ENCODE peak calls at places on chromosomes 4 and X, in four cellular contexts. U, O, K and J are unnamed samples.

GRCh38 chrX:121308276-121308805 is 260.9 kb downstream of the GLUD2 start:
- DNase-seq in U (no peak), O (peak), K (no peak), J (no peak)

GRCh38 chrX:54479471-54480122 is 16.4 kb downstream of the FGD1 start:
- DNase-seq in U (no peak), O (no peak), K (no peak), J (peak)

GRCh38 chr4:99408346-99408745 is 26.8 kb downstream of the ADH7 start:
- DNase-seq in U (no peak), O (no peak), K (no peak), J (no peak)

GRCh38 chrX:26262121-26262523 is 46.2 kb downstream of the MAGEB5 start:
- DNase-seq in U (no peak), O (no peak), K (no peak), J (no peak)

GRCh38 chrX:130552444-130553073 is 150.8 kb downstream of the RBMX2 start:
- DNase-seq in U (no peak), O (no peak), K (no peak), J (no peak)

GRCh38 chrX:114127411-114128025 is 456.4 kb upstream of the HTR2C start:
- DNase-seq in U (no peak), O (no peak), K (no peak), J (no peak)

GRCh38 chr4:8641931-8642650 is 49.5 kb downstream of the CPZ start:
- DNase-seq in U (no peak), O (no peak), K (no peak), J (no peak)

GRCh38 chr4:37666625-37667071 is 19.5 kb downstream of the RELL1 start:
- DNase-seq in U (peak), O (peak), K (no peak), J (no peak)

GRCh38 chr4:1207157-1207470 is 34.7 kb upstream of the SPON2 start:
- DNase-seq in U (no peak), O (no peak), K (no peak), J (no peak)

GRCh38 chrX:3939967-3940610 is 226.6 kb upstream of the PRKX start:
- DNase-seq in U (no peak), O (no peak), K (no peak), J (no peak)

GRCh38 chr4:122716825-122717448 is 15.6 kb upstream of the BBS12 start:
- DNase-seq in U (peak), O (peak), K (peak), J (peak)

GRCh38 chr4:7512946-7513345 is 78.2 kb upstream of the PSAPL1 start:
- DNase-seq in U (no peak), O (no peak), K (no peak), J (no peak)

GRCh38 chrX:140274761-140275525 is 229.9 kb downstream of the SOX3 start:
- DNase-seq in U (no peak), O (no peak), K (no peak), J (no peak)

GRCh38 chr4:26081795-26082498 is 167.9 kb downstream of the SMIM20 start:
- DNase-seq in U (no peak), O (no peak), K (peak), J (peak)

GRCh38 chr4:78061939-78062603 is 4.9 kb downstream of the FRAS1 start:
- DNase-seq in U (no peak), O (no peak), K (no peak), J (peak)

GRCh38 chr4:36392916-36393315 is 111.5 kb downstream of the DTHD1 start:
- DNase-seq in U (no peak), O (no peak), K (no peak), J (no peak)

GRCh38 chrX:40573763-40574162 is 7.0 kb upstream of the ATP6AP2 start:
- DNase-seq in U (no peak), O (peak), K (no peak), J (no peak)

GRCh38 chrX:40127052-40127451 is 29.3 kb upstream of the BCOR start:
- DNase-seq in U (no peak), O (no peak), K (no peak), J (no peak)

GRCh38 chrX:20968996-20969395 is 405.2 kb upstream of the CNKSR2 start:
- DNase-seq in U (no peak), O (no peak), K (no peak), J (no peak)

GRCh38 chr4:89024051-89024675 is 32.8 kb downstream of the FAM13A start:
- DNase-seq in U (peak), O (peak), K (peak), J (peak)

GRCh38 chr4:183600189-183600685 is 58.7 kb downstream of the RWDD4 start:
- DNase-seq in U (no peak), O (peak), K (no peak), J (no peak)

GRCh38 chrX:53458082-53458481 is 23.9 kb upstream of the HSD17B10 start:
- DNase-seq in U (no peak), O (no peak), K (no peak), J (no peak)

GRCh38 chrX:70262952-70263567 is 3.1 kb upstream of the P2RY4 start:
- DNase-seq in U (no peak), O (peak), K (peak), J (no peak)

GRCh38 chr4:179755322-179755721 is 2313.1 kb upstream of the AGA start:
- DNase-seq in U (no peak), O (no peak), K (no peak), J (no peak)

GRCh38 chr4:35102111-35102510 is 1142.2 kb downstream of the ARAP2 start:
- DNase-seq in U (no peak), O (no peak), K (no peak), J (no peak)

GRCh38 chrX:82658492-82658891 is 849.6 kb upstream of the POU3F4 start:
- DNase-seq in U (no peak), O (no peak), K (no peak), J (no peak)

GRCh38 chrX:153944140-153944799 is at the start of gene RENBP:
- DNase-seq in U (peak), O (peak), K (no peak), J (no peak)

GRCh38 chr4:71126719-71127118 is 133.3 kb downstream of the DCK start:
- DNase-seq in U (no peak), O (no peak), K (no peak), J (no peak)

GRCh38 chr4:7420661-7421040 is 14.1 kb downstream of the PSAPL1 start:
- DNase-seq in U (peak), O (no peak), K (no peak), J (no peak)

GRCh38 chr4:33924239-33924638 is 2320.1 kb downstream of the ARAP2 start:
- DNase-seq in U (no peak), O (no peak), K (no peak), J (no peak)

GRCh38 chrX:40700640-40701342 is 34.6 kb downstream of the MED14 start:
- DNase-seq in U (no peak), O (no peak), K (no peak), J (no peak)

GRCh38 chrX:6701085-6701484 is 166.2 kb upstream of the VCX3A start:
- DNase-seq in U (no peak), O (no peak), K (no peak), J (no peak)

GRCh38 chrX:148599404-148599803 is 99.0 kb downstream of the AFF2 start:
- DNase-seq in U (no peak), O (no peak), K (no peak), J (no peak)